ENCODE peak calls at places on chromosomes 6 and 20, in four cellular contexts. One of them, this sample, is unnamed.

GRCh38 chr20:56506103-56506502 is 18.4 kb upstream of the FAM209A start:
- DNase-seq in Panc1: no peak
- DNase-seq in K562: no peak
- DNase-seq in HepG2: no peak
- DNase-seq in this sample: no peak

GRCh38 chr20:19552144-19552895 is 205.7 kb upstream of the RIN2 start:
- DNase-seq in Panc1: no peak
- DNase-seq in K562: no peak
- DNase-seq in HepG2: peak
- DNase-seq in this sample: no peak

GRCh38 chr6:136669299-136669699 is 119.1 kb upstream of the MAP7 start:
- DNase-seq in Panc1: no peak
- DNase-seq in K562: no peak
- DNase-seq in HepG2: peak
- DNase-seq in this sample: no peak

GRCh38 chr6:161435426-161436065 is 161.7 kb upstream of the AGPAT4 start:
- DNase-seq in Panc1: no peak
- DNase-seq in K562: no peak
- DNase-seq in HepG2: no peak
- DNase-seq in this sample: no peak

GRCh38 chr20:54148947-54149764 is 24.6 kb downstream of the CYP24A1 start:
- DNase-seq in Panc1: no peak
- DNase-seq in K562: no peak
- DNase-seq in HepG2: peak
- DNase-seq in this sample: peak

GRCh38 chr6:113092795-113093194 is 745.7 kb downstream of the RFPL4B start:
- DNase-seq in Panc1: no peak
- DNase-seq in K562: no peak
- DNase-seq in HepG2: no peak
- DNase-seq in this sample: no peak

GRCh38 chr20:22523499-22524392 is 60.6 kb downstream of the FOXA2 start:
- DNase-seq in Panc1: no peak
- DNase-seq in K562: no peak
- DNase-seq in HepG2: peak
- DNase-seq in this sample: no peak

GRCh38 chr6:7541175-7542064 is at the start of gene DSP:
- DNase-seq in Panc1: no peak
- DNase-seq in K562: peak
- DNase-seq in HepG2: peak
- DNase-seq in this sample: peak

GRCh38 chr6:139230421-139230840 is 61.4 kb downstream of the TXLNB start:
- DNase-seq in Panc1: no peak
- DNase-seq in K562: no peak
- DNase-seq in HepG2: no peak
- DNase-seq in this sample: no peak

GRCh38 chr6:43095939-43096338 is 19.8 kb downstream of the PTK7 start:
- DNase-seq in Panc1: no peak
- DNase-seq in K562: no peak
- DNase-seq in HepG2: no peak
- DNase-seq in this sample: no peak

GRCh38 chr6:13573669-13574110 is 711 bp upstream of the SIRT5 start:
- DNase-seq in Panc1: no peak
- DNase-seq in K562: peak
- DNase-seq in HepG2: peak
- DNase-seq in this sample: peak

GRCh38 chr20:19073584-19074198 is 138.8 kb upstream of the SLC24A3 start:
- DNase-seq in Panc1: no peak
- DNase-seq in K562: peak
- DNase-seq in HepG2: peak
- DNase-seq in this sample: no peak

GRCh38 chr6:39347906-39348585 is 25.5 kb upstream of the KCNK16 start:
- DNase-seq in Panc1: peak
- DNase-seq in K562: peak
- DNase-seq in HepG2: peak
- DNase-seq in this sample: peak

GRCh38 chr6:12890171-12890790 is 173.7 kb downstream of the PHACTR1 start:
- DNase-seq in Panc1: no peak
- DNase-seq in K562: peak
- DNase-seq in HepG2: peak
- DNase-seq in this sample: peak

GRCh38 chr6:143556529-143556928 is 45.0 kb upstream of the FUCA2 start:
- DNase-seq in Panc1: no peak
- DNase-seq in K562: no peak
- DNase-seq in HepG2: no peak
- DNase-seq in this sample: no peak

GRCh38 chr20:13644010-13644409 is 5.3 kb upstream of the TASP1 start:
- DNase-seq in Panc1: no peak
- DNase-seq in K562: no peak
- DNase-seq in HepG2: no peak
- DNase-seq in this sample: no peak

GRCh38 chr20:13638162-13638495 is 603 bp downstream of the TASP1 start:
- DNase-seq in Panc1: no peak
- DNase-seq in K562: no peak
- DNase-seq in HepG2: peak
- DNase-seq in this sample: no peak

DNA sequence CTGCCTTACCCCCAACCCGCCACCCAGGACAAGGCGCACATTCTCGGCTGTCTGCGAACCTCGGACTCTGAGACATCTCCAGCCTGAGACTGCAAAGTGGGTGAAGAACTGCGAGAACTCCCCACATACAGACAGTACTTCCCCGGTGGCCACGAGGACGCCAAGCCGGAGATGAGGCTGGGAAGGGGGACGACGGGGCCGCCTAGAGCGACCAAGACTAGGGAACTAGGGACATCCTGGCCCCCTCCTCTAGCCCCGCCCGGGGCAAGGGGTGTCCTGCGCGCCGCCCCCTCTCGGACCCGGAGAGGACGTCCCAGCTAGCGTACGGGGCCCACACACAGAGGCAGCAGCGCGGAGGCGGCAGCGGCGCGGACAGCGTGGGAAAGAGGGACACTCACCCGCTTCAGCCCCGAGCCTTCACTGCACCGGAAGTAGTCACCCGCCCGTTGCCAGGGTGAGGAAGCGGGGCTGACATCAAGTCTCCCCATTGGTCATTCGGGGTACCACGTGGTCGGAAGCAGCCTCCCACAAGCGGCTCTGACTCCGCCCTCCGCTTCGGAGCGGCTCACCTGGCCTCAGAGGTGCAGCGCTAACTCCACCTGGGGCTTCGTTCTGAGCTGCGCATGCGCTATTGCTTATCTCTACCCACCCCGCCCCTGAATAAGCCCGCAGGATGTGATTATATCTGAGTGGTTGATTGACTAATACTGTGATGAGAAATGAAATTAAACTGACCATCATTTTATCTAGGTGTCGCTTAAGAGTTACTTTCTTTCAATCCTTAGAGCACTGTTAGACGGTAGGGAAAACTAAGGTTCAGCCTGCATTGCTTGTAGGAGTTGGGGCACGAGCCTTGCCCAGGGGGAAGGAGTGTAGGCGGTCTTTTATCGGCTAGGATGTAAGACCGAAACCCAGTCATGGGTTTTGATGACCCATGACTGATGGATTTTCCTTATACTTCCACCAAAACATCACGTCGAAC is at the start of gene TASP1:
- DNase-seq in Panc1: peak
- DNase-seq in K562: peak
- DNase-seq in HepG2: peak
- DNase-seq in this sample: peak
- TF ChIP-seq REST in Panc1: no peak
- TF ChIP-seq REST in K562: no peak
- TF ChIP-seq REST in HepG2: no peak
- TF ChIP-seq REST in this sample: no peak

DNA sequence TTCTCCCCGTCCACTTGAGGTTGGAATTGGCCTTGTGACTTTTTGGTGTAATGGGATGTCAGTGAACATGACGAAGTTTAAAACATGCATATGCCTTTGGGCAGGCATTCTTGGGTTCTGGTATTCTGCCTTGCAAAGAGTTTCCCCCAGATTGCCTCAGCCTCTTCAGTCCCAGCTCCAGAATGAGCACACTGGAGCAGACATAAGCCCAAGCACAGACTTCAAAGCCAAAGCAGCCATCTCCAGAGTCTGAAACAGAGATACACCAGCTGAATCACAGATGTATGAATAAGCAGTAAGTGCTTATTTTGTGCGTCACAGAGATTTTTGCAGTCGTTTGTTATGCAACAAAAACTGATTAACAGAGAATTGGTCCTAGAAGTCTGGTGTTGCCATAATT is 546.0 kb downstream of the FRK start:
- DNase-seq in Panc1: no peak
- DNase-seq in K562: no peak
- DNase-seq in HepG2: no peak
- DNase-seq in this sample: no peak
- TF ChIP-seq TCF7L2 in Panc1: no peak
- TF ChIP-seq TCF7L2 in K562: no peak
- TF ChIP-seq TCF7L2 in HepG2: no peak
- TF ChIP-seq TCF7L2 in this sample: no peak

DNA sequence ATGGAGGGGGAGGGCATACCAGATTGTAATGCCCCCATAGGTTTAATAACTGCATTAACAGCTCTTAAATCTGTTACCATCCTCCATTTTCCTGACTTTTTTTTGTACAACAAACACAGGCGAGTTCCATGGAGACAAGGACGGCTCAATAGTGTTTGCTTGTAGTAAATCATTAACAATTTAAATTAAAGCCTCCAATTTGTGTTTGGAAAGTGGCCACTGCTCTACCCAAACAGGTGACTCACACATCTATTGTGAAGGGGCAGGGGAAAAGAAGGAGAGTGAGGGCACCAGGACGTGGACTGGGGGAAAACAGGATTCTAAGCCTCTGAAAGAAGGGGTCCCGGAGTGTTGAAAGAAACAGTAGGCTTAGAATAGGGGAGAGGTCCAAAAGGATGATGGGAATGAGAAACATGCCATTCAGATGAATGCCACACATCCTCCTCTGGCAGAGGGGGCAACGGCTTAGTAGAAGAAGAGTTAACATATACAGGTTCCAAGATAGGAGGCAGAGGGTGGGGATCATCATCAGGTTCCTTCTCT is 6.9 kb downstream of the GLYATL3 start:
- DNase-seq in Panc1: no peak
- DNase-seq in K562: no peak
- DNase-seq in HepG2: peak
- DNase-seq in this sample: no peak
- TF ChIP-seq REST in Panc1: no peak
- TF ChIP-seq REST in K562: no peak
- TF ChIP-seq REST in HepG2: no peak
- TF ChIP-seq REST in this sample: no peak

GRCh38 chr6:16545382-16545781 is 215.9 kb downstream of the ATXN1 start:
- DNase-seq in Panc1: no peak
- DNase-seq in K562: no peak
- DNase-seq in HepG2: no peak
- DNase-seq in this sample: no peak
- TF ChIP-seq TCF7L2 in Panc1: no peak
- TF ChIP-seq TCF7L2 in K562: no peak
- TF ChIP-seq TCF7L2 in HepG2: no peak
- TF ChIP-seq TCF7L2 in this sample: no peak

DNA sequence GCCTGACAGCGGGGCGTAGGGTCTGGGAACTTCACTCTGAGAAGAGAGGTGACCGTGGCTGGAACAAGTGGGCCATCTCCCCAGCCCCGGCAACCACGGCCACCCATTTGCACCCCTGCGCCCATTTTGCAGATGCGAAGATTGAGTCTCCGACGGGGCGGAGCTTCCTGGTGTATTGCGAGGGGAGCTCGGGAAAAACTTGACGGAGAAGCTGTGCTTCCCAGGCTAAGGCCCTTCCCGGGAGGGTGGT is 653 bp downstream of the ZNF335 start:
- DNase-seq in Panc1: no peak
- DNase-seq in K562: no peak
- DNase-seq in HepG2: no peak
- DNase-seq in this sample: no peak
- TF ChIP-seq REST in Panc1: no peak
- TF ChIP-seq REST in K562: no peak
- TF ChIP-seq REST in HepG2: no peak
- TF ChIP-seq REST in this sample: no peak

GRCh38 chr6:148451690-148452089 is 109.1 kb downstream of the SASH1 start:
- DNase-seq in Panc1: no peak
- DNase-seq in K562: no peak
- DNase-seq in HepG2: no peak
- DNase-seq in this sample: no peak

GRCh38 chr6:148448371-148449010 is 105.9 kb downstream of the SASH1 start:
- DNase-seq in Panc1: no peak
- DNase-seq in K562: no peak
- DNase-seq in HepG2: no peak
- DNase-seq in this sample: no peak

GRCh38 chr6:148452921-148453320 is 110.3 kb downstream of the SASH1 start:
- DNase-seq in Panc1: no peak
- DNase-seq in K562: no peak
- DNase-seq in HepG2: no peak
- DNase-seq in this sample: no peak

GRCh38 chr6:148453906-148454305 is 111.3 kb downstream of the SASH1 start:
- DNase-seq in Panc1: no peak
- DNase-seq in K562: no peak
- DNase-seq in HepG2: peak
- DNase-seq in this sample: no peak

GRCh38 chr6:148450866-148451265 is 108.2 kb downstream of the SASH1 start:
- DNase-seq in Panc1: no peak
- DNase-seq in K562: no peak
- DNase-seq in HepG2: no peak
- DNase-seq in this sample: no peak
- TF ChIP-seq TCF7L2 in Panc1: no peak
- TF ChIP-seq TCF7L2 in K562: no peak
- TF ChIP-seq TCF7L2 in HepG2: no peak
- TF ChIP-seq TCF7L2 in this sample: no peak

DNA sequence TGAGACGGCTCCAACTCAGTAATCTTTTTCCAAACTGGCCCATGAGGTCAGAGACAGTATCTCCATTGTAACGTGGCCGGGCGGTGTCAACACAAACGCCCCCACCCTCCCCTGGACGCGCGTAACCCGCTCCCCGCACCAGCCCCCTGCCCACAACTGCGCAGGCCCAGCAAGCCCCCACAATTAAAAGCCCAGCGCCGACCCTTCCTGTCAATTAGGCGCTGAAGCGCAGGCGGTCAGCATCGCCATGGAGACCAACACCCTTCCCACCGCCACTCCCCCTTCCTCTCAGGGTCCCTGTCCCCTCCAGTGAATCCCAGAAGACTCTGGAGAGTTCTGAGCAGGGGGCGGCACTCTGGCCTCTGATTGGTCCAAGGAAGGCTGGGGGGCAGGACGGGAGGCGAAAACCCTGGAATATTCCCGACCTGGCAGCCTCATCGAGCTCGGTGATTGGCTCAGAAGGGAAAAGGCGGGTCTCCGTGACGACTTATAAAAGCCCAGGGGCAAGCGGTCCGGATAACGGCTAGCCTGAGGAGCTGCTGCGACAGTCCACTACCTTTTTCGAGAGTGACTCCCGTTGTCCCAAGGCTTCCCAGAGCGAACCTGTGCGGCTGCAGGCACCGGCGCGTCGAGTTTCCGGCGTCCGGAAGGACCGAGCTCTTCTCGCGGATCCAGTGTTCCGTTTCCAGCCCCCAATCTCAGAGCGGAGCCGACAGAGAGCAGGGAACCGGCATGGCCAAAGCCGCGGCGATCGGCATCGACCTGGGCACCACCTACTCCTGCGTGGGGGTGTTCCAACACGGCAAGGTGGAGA is at the start of the genes HSPA1A and HSPA1L:
- DNase-seq in Panc1: peak
- DNase-seq in K562: peak
- DNase-seq in HepG2: peak
- DNase-seq in this sample: no peak
- TF ChIP-seq REST in Panc1: no peak
- TF ChIP-seq REST in K562: peak
- TF ChIP-seq REST in HepG2: no peak
- TF ChIP-seq REST in this sample: no peak

This sample was measured in HCT116.